ENCODE peak calls at places on chromosome 18, in six cellular contexts. R, T, A, V, U and I are unnamed samples.

GRCh38 chr18:5424903-5425302 is 118.9 kb downstream of the EPB41L3 start:
- DNase-seq in R (no peak), T (peak), A (no peak), V (peak), U (no peak), I (no peak)

GRCh38 chr18:70758780-70759179 is 469.9 kb downstream of the SOCS6 start:
- DNase-seq in R (no peak), T (no peak), A (no peak), V (no peak), U (no peak), I (no peak)

GRCh38 chr18:62420151-62420512 is 95.0 kb downstream of the TNFRSF11A start:
- DNase-seq in R (no peak), T (no peak), A (no peak), V (peak), U (no peak), I (no peak)

GRCh38 chr18:76913583-76913982 is 91.2 kb downstream of the ZNF236 start:
- DNase-seq in R (no peak), T (no peak), A (no peak), V (no peak), U (no peak), I (no peak)

GRCh38 chr18:48314694-48315093 is 94.5 kb downstream of the ZBTB7C start:
- DNase-seq in R (no peak), T (no peak), A (no peak), V (no peak), U (no peak), I (no peak)

GRCh38 chr18:45014047-45014501 is 333.4 kb downstream of the SETBP1 start:
- DNase-seq in R (no peak), T (no peak), A (no peak), V (peak), U (no peak), I (peak)

GRCh38 chr18:69953191-69953590 is 5.5 kb upstream of the CD226 start:
- DNase-seq in R (no peak), T (no peak), A (no peak), V (no peak), U (no peak), I (no peak)

GRCh38 chr18:69705987-69706386 is 241.7 kb downstream of the CD226 start:
- DNase-seq in R (no peak), T (no peak), A (no peak), V (no peak), U (no peak), I (no peak)

GRCh38 chr18:58990720-58991119 is 126.0 kb downstream of the ZNF532 start:
- DNase-seq in R (no peak), T (no peak), A (no peak), V (no peak), U (no peak), I (no peak)
- H3K27ac ChIP-seq in R (no peak), T (no peak), A (no peak), V (peak), U (peak), I (peak)

GRCh38 chr18:43601432-43601831 is 324.1 kb upstream of the SYT4 start:
- DNase-seq in R (no peak), T (no peak), A (no peak), V (no peak), U (no peak), I (no peak)
- H3K27ac ChIP-seq in R (no peak), T (no peak), A (no peak), V (no peak), U (no peak), I (no peak)

GRCh38 chr18:35441857-35442595 is 55.7 kb downstream of the INO80C start:
- DNase-seq in R (no peak), T (peak), A (no peak), V (no peak), U (no peak), I (no peak)
- H3K27ac ChIP-seq in R (no peak), T (no peak), A (no peak), V (no peak), U (no peak), I (no peak)

GRCh38 chr18:58407263-58407648 is 221.6 kb downstream of the ALPK2 start:
- DNase-seq in R (no peak), T (no peak), A (no peak), V (no peak), U (no peak), I (no peak)

GRCh38 chr18:58408665-58409064 is 220.2 kb downstream of the ALPK2 start:
- DNase-seq in R (no peak), T (no peak), A (no peak), V (no peak), U (no peak), I (no peak)

GRCh38 chr18:58411323-58411722 is 217.6 kb downstream of the ALPK2 start:
- DNase-seq in R (no peak), T (no peak), A (no peak), V (no peak), U (no peak), I (no peak)

GRCh38 chr18:58407649-58408407 is 221.1 kb downstream of the ALPK2 start:
- DNase-seq in R (no peak), T (no peak), A (no peak), V (no peak), U (no peak), I (no peak)

DNA sequence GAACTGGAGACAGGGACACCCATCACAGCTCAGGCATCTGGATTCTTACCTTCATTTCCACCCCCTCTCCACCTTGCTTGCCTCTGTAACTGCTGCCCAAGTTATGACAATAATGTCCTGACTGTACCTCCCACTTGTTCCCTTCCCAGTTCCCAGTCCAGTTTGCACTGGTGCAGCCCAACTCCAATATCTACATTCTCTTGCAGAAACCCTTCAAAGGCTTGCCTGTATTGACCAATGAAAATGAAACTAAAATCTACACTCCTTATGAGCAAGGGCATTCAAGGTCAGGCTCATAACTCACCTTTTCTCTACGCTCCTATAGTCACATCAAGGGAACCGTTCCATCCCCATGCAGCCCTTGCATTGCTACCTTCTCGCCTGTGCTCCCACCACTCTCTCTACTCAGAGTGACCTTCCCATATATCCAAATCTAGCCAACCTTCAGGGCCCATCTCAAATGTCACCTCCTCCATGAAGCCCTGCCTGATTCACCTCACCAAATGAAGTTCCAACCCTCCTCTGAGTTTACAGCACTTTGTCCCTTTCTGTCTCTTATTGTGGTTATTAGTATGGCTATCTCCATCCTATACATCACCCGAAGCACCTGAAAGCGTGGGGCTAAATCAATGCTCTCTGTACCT is 219.0 kb downstream of the ALPK2 start:
- DNase-seq in R (no peak), T (no peak), A (no peak), V (no peak), U (no peak), I (no peak)
- H3K27ac ChIP-seq in R (no peak), T (no peak), A (no peak), V (no peak), U (no peak), I (no peak)

GRCh38 chr18:3665780-3666525 is 216.0 kb downstream of the TGIF1 start:
- DNase-seq in R (peak), T (peak), A (peak), V (peak), U (peak), I (peak)
- H3K27ac ChIP-seq in R (peak), T (peak), A (peak), V (peak), U (peak), I (peak)

DNA sequence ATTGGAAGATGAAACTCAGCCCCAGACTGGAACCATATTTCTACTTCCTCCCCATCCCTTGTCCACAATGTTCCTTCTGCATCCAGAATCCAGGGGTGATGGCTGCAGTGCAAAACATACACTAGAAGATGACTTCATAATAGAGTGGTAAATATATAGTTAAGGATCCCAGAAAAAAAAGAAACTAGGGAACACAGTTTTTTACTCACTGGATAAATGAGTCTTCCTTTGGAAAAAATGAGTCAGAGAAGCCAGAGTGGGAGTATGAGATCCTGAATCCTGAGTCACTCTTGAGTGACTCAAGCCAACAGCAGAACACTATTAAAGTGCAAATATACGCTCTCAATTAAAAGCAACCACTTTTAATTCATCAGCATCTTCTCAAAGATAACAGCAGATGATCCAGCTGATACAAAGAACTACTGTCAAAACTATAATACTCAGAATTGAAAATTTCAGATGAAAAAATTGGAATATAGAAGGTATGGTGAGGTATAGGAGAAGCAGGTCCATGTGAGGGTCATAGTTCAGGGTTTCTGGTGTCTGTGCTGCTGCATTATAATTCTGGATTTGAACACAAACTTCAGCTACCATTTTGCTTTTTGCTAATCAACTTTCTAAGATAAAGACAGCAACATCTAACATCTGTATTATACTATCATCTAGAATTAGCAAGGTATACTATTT is 987.2 kb upstream of the CDH2 start:
- DNase-seq in R (no peak), T (no peak), A (no peak), V (peak), U (no peak), I (no peak)
- H3K27ac ChIP-seq in R (no peak), T (no peak), A (no peak), V (peak), U (peak), I (peak)

DNA sequence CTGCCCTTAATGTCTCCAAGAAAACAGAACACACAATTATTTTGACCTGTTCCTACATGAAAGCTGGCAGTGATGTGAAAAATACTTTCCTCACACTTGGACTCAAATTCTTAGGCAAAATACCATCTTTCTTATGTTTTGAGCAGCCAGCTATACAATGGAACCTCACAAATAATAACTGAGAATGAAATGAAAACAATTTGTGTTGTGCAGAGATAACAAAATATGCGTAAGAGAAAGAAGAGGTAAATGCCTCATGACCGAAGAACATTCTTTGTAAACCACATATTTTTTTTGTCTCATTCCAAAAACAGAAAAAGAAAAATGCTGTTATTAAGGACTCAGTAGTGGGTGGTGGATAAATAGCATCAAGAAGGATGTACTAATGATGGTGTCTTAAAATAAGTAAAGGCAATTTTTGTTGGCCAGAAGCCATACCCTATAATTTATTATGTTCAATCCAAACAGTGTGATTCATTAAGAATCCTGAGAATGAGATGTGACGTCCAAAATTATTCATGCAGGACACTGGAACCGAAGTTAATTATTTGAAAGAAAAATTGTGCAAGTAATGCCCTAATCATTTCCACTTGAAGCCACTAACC is 193.0 kb upstream of the NETO1 start:
- DNase-seq in R (no peak), T (no peak), A (no peak), V (peak), U (no peak), I (no peak)
- H3K27ac ChIP-seq in R (no peak), T (no peak), A (no peak), V (no peak), U (no peak), I (peak)

GRCh38 chr18:22934789-22935188 is 1.7 kb downstream of the RBBP8 start:
- DNase-seq in R (no peak), T (no peak), A (no peak), V (no peak), U (no peak), I (no peak)

GRCh38 chr18:22933206-22933957 is at the start of gene RBBP8:
- DNase-seq in R (peak), T (peak), A (peak), V (peak), U (peak), I (peak)

GRCh38 chr18:22935431-22935830 is 2.3 kb downstream of the RBBP8 start:
- DNase-seq in R (no peak), T (peak), A (no peak), V (no peak), U (no peak), I (no peak)

GRCh38 chr18:22933958-22934423 is 863 bp downstream of the RBBP8 start:
- DNase-seq in R (no peak), T (no peak), A (no peak), V (peak), U (no peak), I (no peak)

DNA sequence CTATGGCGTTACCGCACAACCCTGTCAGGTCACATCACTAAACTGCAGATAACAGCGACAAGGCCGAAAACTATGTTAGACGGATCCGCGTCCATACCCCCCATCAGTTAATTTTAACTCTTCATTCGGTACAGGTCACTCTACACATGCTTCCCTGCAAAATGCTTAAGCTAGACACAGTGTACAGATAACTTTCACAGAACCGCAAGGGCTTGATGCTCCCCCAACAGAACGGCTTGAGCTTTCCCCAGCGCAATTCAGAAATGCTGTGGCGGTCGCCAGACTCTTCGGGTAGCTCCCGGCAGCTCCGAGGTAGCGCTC is 283 bp upstream of the RBBP8 start:
- DNase-seq in R (no peak), T (no peak), A (no peak), V (no peak), U (no peak), I (no peak)
- H3K27ac ChIP-seq in R (peak), T (peak), A (peak), V (peak), U (peak), I (peak)

DNA sequence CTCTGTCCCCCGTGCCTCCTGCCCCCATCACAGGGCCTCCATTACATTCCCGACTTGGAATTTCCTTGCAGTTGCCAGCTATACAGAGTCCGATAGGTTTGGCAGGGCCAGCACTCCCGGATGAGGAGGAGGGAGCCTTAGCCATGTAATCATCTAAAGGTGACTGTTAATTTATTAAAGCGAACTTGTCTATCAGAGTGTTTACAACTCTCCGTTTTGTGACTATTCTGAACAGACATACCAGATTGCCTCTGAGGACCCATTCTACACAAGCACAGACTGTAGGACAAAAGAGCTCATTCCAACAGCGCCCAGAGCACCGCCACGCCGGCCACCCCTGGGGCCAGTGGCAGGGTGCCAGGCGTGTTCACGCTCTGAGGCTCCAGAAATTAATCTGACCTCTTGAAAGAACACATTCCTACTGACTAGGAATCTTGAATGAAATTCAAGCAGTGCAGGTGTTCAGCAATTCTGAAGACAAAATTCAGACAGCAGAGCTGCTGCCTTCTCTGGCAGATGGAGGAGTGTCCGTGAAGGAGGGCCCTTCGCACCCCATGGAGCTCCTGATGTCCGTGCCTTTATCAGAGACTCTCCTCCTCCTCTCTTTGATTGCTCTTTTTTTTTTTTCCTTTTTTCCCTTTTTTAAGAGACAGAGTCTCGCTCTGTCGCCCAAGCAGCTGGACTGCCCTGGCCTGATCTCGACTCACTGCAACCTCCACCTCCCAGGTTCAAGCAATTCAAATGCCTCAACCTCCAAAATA is 58.1 kb upstream of the RALBP1 start:
- DNase-seq in R (no peak), T (no peak), A (no peak), V (peak), U (no peak), I (no peak)
- H3K27ac ChIP-seq in R (no peak), T (no peak), A (no peak), V (peak), U (peak), I (peak)